ENCODE peak calls at places on chromosome 19, in nine cellular contexts. I, N, F, Z, C, J, T, V and O are unnamed samples.

GRCh38 chr19:4206818-4207484 is 22.4 kb upstream of the EBI3 start:
- DNase-seq in I (no peak), N (no peak), F (no peak), Z (no peak), C (peak; percentile 82), J (no peak), T (peak; percentile 54), V (peak; percentile 73), O (no peak)

GRCh38 chr19:40646564-40647254 is 43.7 kb downstream of the NUMBL start:
- DNase-seq in I (no peak), N (no peak), F (no peak), Z (no peak), C (peak; percentile 92), J (no peak), T (peak; percentile 42), V (no peak), O (no peak)

GRCh38 chr19:55418185-55418584 is 10.6 kb upstream of the UBE2S start:
- DNase-seq in I (peak; percentile 63), N (peak; percentile 64), F (peak; percentile 68), Z (no peak), C (peak; percentile 88), J (peak; percentile 72), T (peak; percentile 91), V (peak; percentile 87), O (peak; percentile 68)

GRCh38 chr19:41968751-41969150 is 9.6 kb upstream of the RABAC1 start:
- DNase-seq in I (no peak), N (no peak), F (no peak), Z (no peak), C (no peak), J (no peak), T (no peak), V (no peak), O (no peak)

GRCh38 chr19:21680026-21680425 is 87.4 kb downstream of the ZNF100 start:
- DNase-seq in I (no peak), N (no peak), F (no peak), Z (no peak), C (no peak), J (no peak), T (no peak), V (no peak), O (no peak)

GRCh38 chr19:5572556-5573286 is 5.0 kb upstream of the TINCR start:
- DNase-seq in I (no peak), N (no peak), F (no peak), Z (no peak), C (peak; percentile 41), J (no peak), T (no peak), V (no peak), O (no peak)

GRCh38 chr19:42466521-42467436 is 24.0 kb upstream of the CXCL17 start:
- DNase-seq in I (no peak), N (no peak), F (no peak), Z (peak; percentile 69), C (no peak), J (peak; percentile 30), T (no peak), V (peak; percentile 26), O (peak; percentile 10)

GRCh38 chr19:43618921-43619261 is 538 bp downstream of the ZNF428 start:
- DNase-seq in I (no peak), N (no peak), F (peak; percentile 84), Z (no peak), C (peak; percentile 62), J (peak; percentile 78), T (peak; percentile 8), V (peak; percentile 84), O (peak; percentile 81)

GRCh38 chr19:55325172-55325571 is at the start of gene TMEM150B:
- DNase-seq in I (no peak), N (no peak), F (no peak), Z (no peak), C (no peak), J (no peak), T (no peak), V (no peak), O (no peak)

GRCh38 chr19:45294291-45295029 is 28.2 kb downstream of the CKM start:
- DNase-seq in I (peak; percentile 65), N (peak; percentile 68), F (no peak), Z (no peak), C (no peak), J (no peak), T (no peak), V (no peak), O (no peak)

GRCh38 chr19:4676955-4677731 is 7.0 kb upstream of the MYDGF start:
- DNase-seq in I (peak; percentile 62), N (peak; percentile 43), F (peak; percentile 44), Z (no peak), C (peak; percentile 81), J (no peak), T (peak; percentile 35), V (peak; percentile 54), O (peak; percentile 59)

GRCh38 chr19:40530091-40530901 is 46.4 kb upstream of the SHKBP1 start:
- DNase-seq in I (no peak), N (no peak), F (peak; percentile 21), Z (no peak), C (no peak), J (peak; percentile 67), T (no peak), V (peak; percentile 69), O (peak; percentile 73)

GRCh38 chr19:14066139-14066538 is 4.3 kb upstream of the PALM3 start:
- DNase-seq in I (no peak), N (no peak), F (no peak), Z (no peak), C (no peak), J (no peak), T (no peak), V (no peak), O (no peak)

GRCh38 chr19:29850482-29850881 is 38.7 kb downstream of the CCNE1 start:
- DNase-seq in I (no peak), N (no peak), F (no peak), Z (no peak), C (no peak), J (no peak), T (no peak), V (no peak), O (no peak)

GRCh38 chr19:40143612-40144011 is 47.6 kb upstream of the MAP3K10 start:
- DNase-seq in I (no peak), N (peak; percentile 30), F (peak; percentile 72), Z (no peak), C (no peak), J (no peak), T (no peak), V (peak; percentile 86), O (peak; percentile 48)

GRCh38 chr19:50720921-50721291 is 1.3 kb upstream of the SHANK1 start:
- DNase-seq in I (no peak), N (no peak), F (no peak), Z (no peak), C (peak; percentile 51), J (no peak), T (peak; percentile 73), V (peak; percentile 61), O (no peak)
- TF ChIP-seq CTCF in I (no peak), N (no peak), F (no peak), Z (no peak), C (no peak), J (no peak), T (peak; percentile 18), V (peak; percentile 44), O (no peak)

GRCh38 chr19:2185734-2186070 is 22.0 kb downstream of the DOT1L start:
- DNase-seq in I (no peak), N (no peak), F (no peak), Z (no peak), C (no peak), J (no peak), T (no peak), V (no peak), O (no peak)
- TF ChIP-seq CTCF in I (no peak), N (no peak), F (no peak), Z (no peak), C (no peak), J (no peak), T (no peak), V (no peak), O (no peak)

GRCh38 chr19:37920591-37921450 is 13.8 kb downstream of the SIPA1L3 start:
- DNase-seq in I (peak; percentile 31), N (no peak), F (no peak), Z (no peak), C (no peak), J (no peak), T (no peak), V (no peak), O (no peak)
- TF ChIP-seq CTCF in I (no peak), N (no peak), F (no peak), Z (no peak), C (no peak), J (no peak), T (no peak), V (no peak), O (no peak)

GRCh38 chr19:13063461-13064091 is 39.1 kb downstream of the LYL1 start:
- DNase-seq in I (no peak), N (peak; percentile 75), F (no peak), Z (no peak), C (no peak), J (no peak), T (no peak), V (no peak), O (no peak)

GRCh38 chr19:13062317-13062716 is 40.3 kb downstream of the LYL1 start:
- DNase-seq in I (no peak), N (no peak), F (no peak), Z (no peak), C (no peak), J (no peak), T (no peak), V (no peak), O (no peak)

GRCh38 chr19:13060964-13061927 is 41.4 kb downstream of the LYL1 start:
- DNase-seq in I (peak; percentile 84), N (peak; percentile 89), F (peak; percentile 88), Z (peak; percentile 97), C (peak; percentile 68), J (peak; percentile 93), T (peak; percentile 69), V (peak; percentile 85), O (peak; percentile 90)

GRCh38 chr19:13066231-13066630 is 36.4 kb downstream of the LYL1 start:
- DNase-seq in I (no peak), N (no peak), F (no peak), Z (no peak), C (no peak), J (no peak), T (no peak), V (no peak), O (no peak)

GRCh38 chr19:13064092-13064489 is 38.6 kb downstream of the LYL1 start:
- DNase-seq in I (no peak), N (no peak), F (no peak), Z (no peak), C (no peak), J (no peak), T (no peak), V (no peak), O (no peak)
- TF ChIP-seq CTCF in I (no peak), N (no peak), F (no peak), Z (no peak), C (no peak), J (no peak), T (no peak), V (no peak), O (no peak)